ENCODE peak calls at places on chromosomes 7 and 10, in five cellular contexts. T, W, P, A and C are unnamed samples.

GRCh38 chr7:29613100-29613499 is 49.5 kb downstream of the PRR15 start:
- DNase-seq in A (no peak), P (no peak), W (no peak), T (no peak), C (no peak)

GRCh38 chr10:33287112-33287511 is 47.4 kb downstream of the NRP1 start:
- DNase-seq in A (no peak), W (no peak), P (no peak), T (no peak), C (no peak)

GRCh38 chr7:135335628-135336139 is 102.0 kb downstream of the STRA8 start:
- DNase-seq in A (peak; percentile 43), W (peak; percentile 41), P (no peak), T (peak; percentile 32), C (peak; percentile 94)

GRCh38 chr7:7654964-7655363 is 14.4 kb downstream of the UMAD1 start:
- DNase-seq in P (no peak), A (no peak), W (no peak), T (no peak), C (no peak)

GRCh38 chr10:13707156-13707881 is 120.6 kb downstream of the PRPF18 start:
- DNase-seq in P (peak; percentile 36), T (peak; percentile 11), W (peak; percentile 81), A (peak; percentile 61), C (peak; percentile 96)

GRCh38 chr7:39621261-39621660 is 2.1 kb upstream of the RALA start:
- DNase-seq in P (no peak), W (no peak), A (no peak), T (no peak), C (no peak)

GRCh38 chr10:30022590-30022989 is 36.8 kb downstream of the JCAD start:
- DNase-seq in A (no peak), W (no peak), T (no peak), P (no peak), C (no peak)

GRCh38 chr7:825386-825785 is 6.9 kb upstream of the SUN1 start:
- DNase-seq in W (no peak), P (no peak), T (no peak), A (no peak), C (no peak)

GRCh38 chr10:31754803-31755624 is 173.6 kb downstream of the ARHGAP12 start:
- DNase-seq in A (peak; percentile 58), W (no peak), T (no peak), P (no peak), C (peak; percentile 40)

GRCh38 chr7:129085148-129085547 is 30.2 kb upstream of the TNPO3 start:
- DNase-seq in P (no peak), T (no peak), W (no peak), A (no peak), C (no peak)

GRCh38 chr7:129090307-129090907 is 35.5 kb upstream of the TNPO3 start:
- DNase-seq in W (no peak), T (no peak), P (no peak), A (no peak), C (no peak)

GRCh38 chr7:129091484-129092002 is 36.6 kb upstream of the TNPO3 start:
- DNase-seq in A (peak; percentile 70), P (peak; percentile 45), T (peak; percentile 88), W (peak; percentile 78), C (peak; percentile 82)

GRCh38 chr7:129093867-129094456 is 39.1 kb upstream of the TNPO3 start:
- DNase-seq in T (no peak), A (no peak), P (no peak), W (no peak), C (no peak)

GRCh38 chr7:129089521-129090212 is 34.8 kb upstream of the TNPO3 start:
- DNase-seq in W (no peak), A (no peak), T (no peak), P (no peak), C (no peak)
- H3K27ac ChIP-seq in W (no peak overlapping the region), A (no peak overlapping the region), T (no peak overlapping the region), P (no peak overlapping the region), C (no peak overlapping the region)

GRCh38 chr10:115432188-115432819 is 339.1 kb downstream of the ATRNL1 start:
- DNase-seq in P (no peak), A (no peak), T (no peak), W (no peak), C (peak; percentile 11)
- H3K27ac ChIP-seq in P (no peak overlapping the region), A (no peak overlapping the region), T (no peak overlapping the region), W (no peak overlapping the region), C (no peak overlapping the region)

DNA sequence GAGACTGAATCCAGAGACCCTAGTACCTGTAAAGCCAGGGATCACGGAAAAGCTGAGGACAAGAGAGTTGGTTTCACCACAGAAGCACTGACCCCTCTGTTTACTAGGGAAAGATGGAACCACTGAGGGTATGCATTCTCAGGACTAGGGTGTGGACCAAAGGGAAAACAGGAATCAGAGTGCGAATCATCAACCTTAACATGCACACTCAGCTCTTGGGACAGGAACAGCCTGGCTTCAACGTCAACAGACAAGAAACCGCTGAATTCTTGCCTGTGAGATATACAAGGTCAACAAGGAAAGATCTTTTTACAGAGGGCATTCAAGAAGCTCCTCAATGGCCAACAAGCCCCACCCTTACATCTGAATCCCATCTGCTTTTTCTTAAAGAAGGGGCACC is 14.9 kb downstream of the TNRC18 start:
- DNase-seq in P (no peak), T (no peak), A (no peak), W (no peak), C (no peak)
- H3K27ac ChIP-seq in P (no peak overlapping the region), T (no peak overlapping the region), A (no peak overlapping the region), W (peak overlapping the region; percentile 56), C (no peak overlapping the region)

DNA sequence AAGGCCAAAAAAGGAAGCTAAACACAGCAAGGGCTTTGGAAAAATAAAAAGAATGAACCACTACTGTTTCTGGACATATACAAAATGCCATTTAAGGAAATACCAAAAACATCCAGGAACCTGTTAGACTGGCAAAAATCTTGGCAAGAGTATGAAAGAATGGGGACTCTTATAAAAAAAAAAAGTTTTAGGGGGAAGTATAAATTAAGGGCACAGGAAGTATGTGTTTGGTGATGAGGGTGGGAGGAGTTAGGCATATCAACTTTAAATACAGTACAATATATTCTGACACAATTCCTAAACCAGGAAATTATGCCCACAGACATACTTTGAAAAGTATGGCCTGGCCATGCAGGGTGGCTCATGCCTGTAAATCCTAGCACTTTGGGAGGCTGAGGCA is 74.2 kb downstream of the WAPL start:
- DNase-seq in T (no peak), W (no peak), P (no peak), A (no peak), C (no peak)
- H3K27ac ChIP-seq in T (no peak overlapping the region), W (no peak overlapping the region), P (no peak overlapping the region), A (no peak overlapping the region), C (no peak overlapping the region)

GRCh38 chr7:2837476-2837875 is 6.6 kb downstream of the GNA12 start:
- DNase-seq in T (no peak), W (no peak), P (no peak), A (no peak), C (no peak)

GRCh38 chr7:2830609-2831376 is 13.3 kb downstream of the GNA12 start:
- DNase-seq in A (no peak), P (no peak), W (no peak), T (no peak), C (peak; percentile 58)

GRCh38 chr7:2834748-2835441 is 9.2 kb downstream of the GNA12 start:
- DNase-seq in P (no peak), A (no peak), W (no peak), T (no peak), C (no peak)

GRCh38 chr7:2832441-2832840 is 11.7 kb downstream of the GNA12 start:
- DNase-seq in A (no peak), T (no peak), W (no peak), P (no peak), C (no peak)

DNA sequence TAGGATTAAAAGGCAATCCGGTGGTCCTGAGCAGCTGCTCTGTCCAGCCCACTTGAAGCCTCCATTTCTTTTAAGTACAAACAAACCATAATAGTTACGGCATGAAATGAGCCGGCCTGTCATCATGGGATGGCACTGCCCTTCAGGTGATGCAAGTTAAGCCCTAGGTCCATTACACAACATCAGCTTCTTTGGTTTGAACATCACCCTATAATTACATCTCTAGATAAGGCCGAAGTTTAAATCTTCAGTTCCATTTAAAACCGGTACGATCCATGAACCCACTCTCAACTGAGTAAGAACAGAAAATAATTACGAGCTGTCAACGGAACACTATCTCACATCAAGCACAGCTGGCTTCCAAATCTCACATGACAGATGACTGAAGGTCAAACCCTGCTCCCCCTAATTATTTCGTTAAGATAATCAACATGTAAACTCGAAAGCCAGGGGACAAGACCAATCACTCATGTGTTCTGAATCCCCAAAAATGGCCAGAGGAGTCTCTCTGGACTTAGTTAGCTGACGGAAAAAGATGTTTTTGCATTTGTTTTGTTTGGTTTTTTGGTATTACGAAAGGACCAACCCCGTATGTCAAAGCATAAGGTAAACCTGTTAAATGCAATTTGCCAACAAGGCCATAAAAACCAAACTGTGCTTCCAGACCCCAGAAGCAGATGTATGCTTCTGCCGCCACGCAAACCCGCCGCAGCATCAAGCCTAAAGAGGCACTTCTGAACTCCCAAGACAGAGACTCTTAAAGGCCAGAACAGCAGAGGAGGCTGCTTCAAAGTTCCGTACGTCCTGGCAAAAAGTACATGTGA is 10.8 kb downstream of the GNA12 start:
- DNase-seq in T (no peak), A (no peak), W (no peak), P (no peak), C (no peak)
- H3K27ac ChIP-seq in T (no peak overlapping the region), A (no peak overlapping the region), W (no peak overlapping the region), P (no peak overlapping the region), C (peak overlapping the region; percentile 62)

GRCh38 chr7:23292623-23293022 is 6.5 kb upstream of the MALSU1 start:
- DNase-seq in P (no peak), T (no peak), W (no peak), A (no peak), C (no peak)

GRCh38 chr7:23291957-23292560 is 7.1 kb upstream of the MALSU1 start:
- DNase-seq in P (no peak), A (no peak), T (no peak), W (no peak), C (no peak)

GRCh38 chr7:23293500-23294073 is 5.6 kb upstream of the MALSU1 start:
- DNase-seq in A (no peak), P (no peak), T (no peak), W (no peak), C (no peak)

GRCh38 chr7:23287612-23288011 is 11.5 kb upstream of the MALSU1 start:
- DNase-seq in A (no peak), P (no peak), T (no peak), W (no peak), C (no peak)

GRCh38 chr7:23290993-23291392 is 8.1 kb upstream of the MALSU1 start:
- DNase-seq in A (no peak), P (no peak), W (no peak), T (no peak), C (no peak)
- H3K27ac ChIP-seq in A (no peak overlapping the region), P (no peak overlapping the region), W (no peak overlapping the region), T (no peak overlapping the region), C (no peak overlapping the region)

GRCh38 chr7:129831424-129832058 is 121.2 kb downstream of the UBE2H start:
- DNase-seq in P (no peak), T (no peak), A (peak; percentile 59), W (no peak), C (peak; percentile 83)
- H3K27ac ChIP-seq in P (peak overlapping the region; percentile 80), T (no peak overlapping the region), A (no peak overlapping the region), W (peak overlapping the region; percentile 64), C (peak overlapping the region; percentile 84)

GRCh38 chr7:55019329-55019690 is 493 bp downstream of the EGFR start:
- DNase-seq in A (peak; percentile 53), W (peak; percentile 76), T (no peak), P (no peak), C (peak; percentile 46)
- H3K27ac ChIP-seq in A (no peak overlapping the region), W (peak overlapping the region; percentile 93), T (no peak overlapping the region), P (peak overlapping the region; percentile 97), C (no peak overlapping the region)